ENCODE peak calls at places on chromosomes 4 and X, in nine cellular contexts. S is upper lobe of left lung, G is A549, R is transverse colon, T is stomach, J is ovary, U is H1, A is tibial nerve, H is sigmoid colon. P is an unnamed sample.

GRCh38 chrX:41695464-41695863 is 6.7 kb downstream of the GPR34 start:
- DNase-seq in J (no peak), T (no peak), U (no peak), A (no peak), G (peak; percentile 1), R (no peak), S (no peak), H (no peak), P (no peak)

GRCh38 chrX:1598021-1598875 is 6.8 kb downstream of the AKAP17A start:
- DNase-seq in A (no peak), G (no peak), U (peak; percentile 37), J (no peak), T (peak; percentile 22), H (no peak), S (no peak), R (no peak), P (no peak)

GRCh38 chr4:20395160-20395773 is 143.6 kb downstream of the SLIT2 start:
- DNase-seq in S (no peak), R (peak; percentile 44), G (peak; percentile 36), H (no peak), J (no peak), A (no peak), T (peak; percentile 38), U (peak; percentile 82), P (no peak)

GRCh38 chr4:5923306-5923830 is 30.5 kb upstream of the CRMP1 start:
- DNase-seq in H (no peak), U (no peak), R (no peak), S (no peak), J (no peak), G (no peak), T (no peak), A (no peak), P (no peak)

GRCh38 chrX:44290718-44291117 is 52.8 kb downstream of the EFHC2 start:
- DNase-seq in T (no peak), J (no peak), G (no peak), A (no peak), R (no peak), H (no peak), S (no peak), U (no peak), P (no peak)

GRCh38 chrX:87516716-87517115 is 886 bp upstream of the KLHL4 start:
- DNase-seq in U (no peak), G (peak; percentile 39), R (no peak), T (no peak), H (no peak), A (no peak), J (no peak), S (no peak), P (no peak)

GRCh38 chrX:149275836-149276235 is 229.3 kb downstream of the IDS start:
- DNase-seq in T (no peak), R (no peak), G (no peak), J (no peak), S (no peak), H (no peak), U (no peak), A (no peak), P (no peak)

GRCh38 chr4:123481034-123481433 is 84.4 kb downstream of the SPRY1 start:
- DNase-seq in A (no peak), S (no peak), G (peak; percentile 3), T (no peak), R (no peak), J (no peak), U (no peak), H (no peak), P (no peak)

GRCh38 chr4:5611656-5612187 is 96.6 kb downstream of the EVC2 start:
- DNase-seq in H (no peak), U (no peak), R (no peak), S (no peak), J (no peak), G (no peak), T (no peak), A (no peak), P (no peak)

GRCh38 chrX:52923781-52924241 is 26.7 kb downstream of the FAM156B start:
- DNase-seq in H (peak; percentile 70), R (peak; percentile 24), T (peak; percentile 44), A (no peak), U (no peak), J (no peak), G (peak; percentile 38), S (no peak), P (no peak)

GRCh38 chr4:175451238-175451965 is 360.7 kb downstream of the GPM6A start:
- DNase-seq in J (no peak), T (no peak), G (no peak), S (no peak), H (no peak), A (no peak), R (no peak), U (no peak), P (no peak)

GRCh38 chrX:112834016-112834855 is 6.4 kb downstream of the AMOT start:
- DNase-seq in R (no peak), T (no peak), S (no peak), H (no peak), A (no peak), J (no peak), U (no peak), G (no peak), P (no peak)

GRCh38 chr4:163180087-163180486 is 13.4 kb upstream of the NAF1 start:
- DNase-seq in J (no peak), T (no peak), G (no peak), S (no peak), A (no peak), R (no peak), U (no peak), H (no peak), P (no peak)

GRCh38 chr4:43136752-43137151 is 244.2 kb downstream of the GRXCR1 start:
- DNase-seq in A (no peak), J (no peak), U (no peak), H (no peak), R (no peak), S (no peak), T (no peak), G (no peak), P (no peak)

GRCh38 chr4:170675568-170676262 is 586.0 kb upstream of the AADAT start:
- DNase-seq in A (no peak), J (no peak), R (no peak), G (no peak), T (no peak), S (no peak), U (no peak), H (no peak), P (no peak)

DNA sequence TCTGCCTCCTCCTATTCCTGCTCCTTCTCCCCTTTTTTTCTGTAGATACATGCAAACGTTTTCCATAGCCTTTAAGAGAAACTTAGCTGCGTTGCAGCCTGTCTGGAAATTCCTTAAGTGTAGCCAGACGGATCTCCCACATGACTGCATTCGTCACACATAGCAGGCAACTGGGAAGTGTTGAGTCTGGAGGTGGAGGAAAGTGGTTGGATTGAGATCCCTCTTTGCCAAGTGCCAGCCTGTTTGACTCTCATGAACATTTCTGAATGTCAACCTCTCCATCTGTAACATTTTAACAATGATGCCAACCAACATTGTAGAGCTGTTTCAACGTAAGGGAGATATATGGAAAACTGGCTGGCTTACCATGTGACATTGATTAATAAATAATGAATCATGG is 45.1 kb upstream of the FAM9A start:
- DNase-seq in A (no peak), G (no peak), R (no peak), J (no peak), T (no peak), H (no peak), U (no peak), S (no peak), P (no peak)
- TF ChIP-seq EP300 in A (no peak), G (no peak), R (no peak), J (no peak), T (no peak), H (no peak), U (no peak), S (no peak), P (no peak)

GRCh38 chrX:151750511-151750910 is 16.0 kb downstream of the CNGA2 start:
- DNase-seq in A (no peak), G (no peak), T (no peak), H (no peak), J (no peak), U (no peak), S (no peak), R (no peak), P (no peak)

GRCh38 chrX:151754641-151755215 is 20.2 kb downstream of the CNGA2 start:
- DNase-seq in J (no peak), S (no peak), T (no peak), R (no peak), G (no peak), H (no peak), A (no peak), U (no peak), P (no peak)

GRCh38 chrX:151752847-151753246 is 18.3 kb downstream of the CNGA2 start:
- DNase-seq in A (no peak), R (no peak), T (no peak), U (no peak), G (no peak), H (no peak), S (no peak), J (no peak), P (no peak)

GRCh38 chrX:151753313-151754041 is 18.9 kb downstream of the CNGA2 start:
- DNase-seq in H (peak; percentile 70), A (peak; percentile 34), G (peak; percentile 63), U (peak; percentile 64), S (peak; percentile 55), R (peak; percentile 28), T (peak; percentile 35), J (no peak), P (no peak)

DNA sequence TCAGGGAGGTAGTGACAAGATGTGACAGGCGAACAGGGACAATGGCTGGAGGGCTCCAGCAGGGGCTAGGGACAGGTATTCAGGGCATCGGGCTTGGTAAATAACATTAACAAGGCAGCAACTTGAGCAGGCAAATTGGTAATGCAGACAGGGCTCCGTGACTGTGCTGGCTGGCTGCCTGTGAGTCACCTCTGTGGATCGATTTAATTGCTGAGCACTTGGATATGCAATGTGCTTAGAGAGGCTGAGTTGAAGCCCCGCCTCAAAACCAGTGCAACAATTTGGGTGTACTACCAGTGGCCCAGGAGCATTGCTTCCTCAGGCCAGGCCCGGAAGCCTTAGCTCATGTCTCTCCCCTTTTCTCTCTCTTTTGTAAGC is 19.5 kb downstream of the CNGA2 start:
- DNase-seq in H (no peak), J (no peak), G (peak; percentile 19), U (peak; percentile 43), T (no peak), S (no peak), R (no peak), A (no peak), P (no peak)
- TF ChIP-seq EP300 in H (no peak), J (no peak), G (no peak), U (no peak), T (no peak), S (no peak), R (no peak), A (no peak), P (no peak)

DNA sequence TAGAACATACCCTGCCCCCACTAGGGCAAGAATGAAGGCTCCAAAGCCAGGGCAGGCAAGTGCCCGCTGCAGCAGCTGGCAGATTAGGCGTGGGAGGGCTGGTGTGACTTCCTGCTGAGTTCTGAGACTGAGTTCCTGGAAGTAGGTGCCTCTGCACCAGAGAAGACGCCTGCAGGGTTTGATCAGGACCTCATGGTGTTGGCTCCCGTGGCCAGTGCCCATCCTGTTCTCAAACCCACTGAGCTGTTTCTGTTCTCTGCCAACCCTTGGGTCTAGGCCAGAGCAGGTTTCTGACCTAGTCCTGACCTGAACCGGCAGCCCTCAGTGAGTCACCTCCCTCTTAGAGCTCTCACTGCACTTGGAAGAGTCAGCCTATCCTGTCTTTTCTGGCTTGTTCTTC is 220.7 kb downstream of the HS6ST2 start:
- DNase-seq in R (no peak), T (no peak), S (no peak), G (no peak), U (no peak), J (no peak), A (no peak), H (no peak), P (no peak)
- TF ChIP-seq EP300 in R (no peak), T (no peak), S (no peak), G (no peak), U (no peak), J (no peak), A (no peak), H (no peak), P (no peak)

GRCh38 chr4:129446074-129446473 is 350.1 kb downstream of the C4orf33 start:
- DNase-seq in R (no peak), A (no peak), T (no peak), U (no peak), H (no peak), S (no peak), J (no peak), G (no peak), P (no peak)
- TF ChIP-seq EP300 in R (no peak), A (no peak), T (no peak), U (no peak), H (no peak), S (no peak), J (no peak), G (no peak), P (no peak)